ENCODE peak calls at places on chromosomes 11 and 22, in seven cellular contexts. One of them, this sample, is unnamed.

GRCh38 chr11:113021111-113021510 is 59.9 kb downstream of the NCAM1 start:
- DNase-seq in cardiac fibroblast: no peak
- DNase-seq in dermis blood vessel endothelial cell: no peak
- DNase-seq in stimulated activated naive CD4-positive, alpha-beta T cell: no peak
- DNase-seq in KBM-7: no peak
- DNase-seq in activated T-cell treated with anti-CD3 and anti-CD28 coated beads for 1 hour: no peak
- DNase-seq in NCI-H460: no peak
- DNase-seq in this sample: no peak

GRCh38 chr11:128471138-128471661 is 116.2 kb downstream of the ETS1 start:
- DNase-seq in NCI-H460: no peak
- DNase-seq in cardiac fibroblast: no peak
- DNase-seq in stimulated activated naive CD4-positive, alpha-beta T cell: peak
- DNase-seq in KBM-7: no peak
- DNase-seq in activated T-cell treated with anti-CD3 and anti-CD28 coated beads for 1 hour: no peak
- DNase-seq in dermis blood vessel endothelial cell: no peak
- DNase-seq in this sample: no peak

GRCh38 chr11:14270690-14271542 is 88.1 kb downstream of the RRAS2 start:
- DNase-seq in stimulated activated naive CD4-positive, alpha-beta T cell: no peak
- DNase-seq in dermis blood vessel endothelial cell: no peak
- DNase-seq in KBM-7: peak
- DNase-seq in activated T-cell treated with anti-CD3 and anti-CD28 coated beads for 1 hour: no peak
- DNase-seq in NCI-H460: no peak
- DNase-seq in cardiac fibroblast: no peak
- DNase-seq in this sample: no peak

GRCh38 chr11:65873280-65874156 is 918 bp upstream of the EFEMP2 start:
- DNase-seq in cardiac fibroblast: peak
- DNase-seq in stimulated activated naive CD4-positive, alpha-beta T cell: peak
- DNase-seq in NCI-H460: peak
- DNase-seq in dermis blood vessel endothelial cell: peak
- DNase-seq in KBM-7: peak
- DNase-seq in activated T-cell treated with anti-CD3 and anti-CD28 coated beads for 1 hour: peak
- DNase-seq in this sample: peak

GRCh38 chr11:98630736-98631135 is 390.0 kb upstream of the CNTN5 start:
- DNase-seq in stimulated activated naive CD4-positive, alpha-beta T cell: no peak
- DNase-seq in activated T-cell treated with anti-CD3 and anti-CD28 coated beads for 1 hour: no peak
- DNase-seq in NCI-H460: no peak
- DNase-seq in dermis blood vessel endothelial cell: no peak
- DNase-seq in KBM-7: no peak
- DNase-seq in cardiac fibroblast: no peak
- DNase-seq in this sample: no peak

GRCh38 chr11:130737041-130737830 is 179.0 kb downstream of the SNX19 start:
- DNase-seq in NCI-H460: no peak
- DNase-seq in stimulated activated naive CD4-positive, alpha-beta T cell: no peak
- DNase-seq in cardiac fibroblast: peak
- DNase-seq in activated T-cell treated with anti-CD3 and anti-CD28 coated beads for 1 hour: no peak
- DNase-seq in dermis blood vessel endothelial cell: no peak
- DNase-seq in KBM-7: no peak
- DNase-seq in this sample: no peak

GRCh38 chr11:30984442-30984816 is 385.1 kb downstream of the DCDC1 start:
- DNase-seq in stimulated activated naive CD4-positive, alpha-beta T cell: no peak
- DNase-seq in cardiac fibroblast: peak
- DNase-seq in dermis blood vessel endothelial cell: peak
- DNase-seq in NCI-H460: no peak
- DNase-seq in KBM-7: no peak
- DNase-seq in activated T-cell treated with anti-CD3 and anti-CD28 coated beads for 1 hour: no peak
- DNase-seq in this sample: no peak

GRCh38 chr11:10158461-10158860 is 135.6 kb downstream of the SBF2 start:
- DNase-seq in dermis blood vessel endothelial cell: no peak
- DNase-seq in activated T-cell treated with anti-CD3 and anti-CD28 coated beads for 1 hour: no peak
- DNase-seq in stimulated activated naive CD4-positive, alpha-beta T cell: no peak
- DNase-seq in NCI-H460: no peak
- DNase-seq in KBM-7: no peak
- DNase-seq in cardiac fibroblast: no peak
- DNase-seq in this sample: no peak

GRCh38 chr22:21832291-21833290 is 34.9 kb downstream of the MAPK1 start:
- DNase-seq in activated T-cell treated with anti-CD3 and anti-CD28 coated beads for 1 hour: no peak
- DNase-seq in dermis blood vessel endothelial cell: no peak
- DNase-seq in NCI-H460: no peak
- DNase-seq in cardiac fibroblast: peak
- DNase-seq in stimulated activated naive CD4-positive, alpha-beta T cell: no peak
- DNase-seq in KBM-7: no peak
- DNase-seq in this sample: no peak

GRCh38 chr11:31442086-31442485 is 67.3 kb downstream of the IMMP1L start:
- DNase-seq in cardiac fibroblast: no peak
- DNase-seq in activated T-cell treated with anti-CD3 and anti-CD28 coated beads for 1 hour: no peak
- DNase-seq in dermis blood vessel endothelial cell: peak
- DNase-seq in KBM-7: no peak
- DNase-seq in stimulated activated naive CD4-positive, alpha-beta T cell: no peak
- DNase-seq in NCI-H460: no peak
- DNase-seq in this sample: no peak

GRCh38 chr11:10856689-10857603 is 907 bp downstream of the ZBED5 start:
- DNase-seq in cardiac fibroblast: peak
- DNase-seq in activated T-cell treated with anti-CD3 and anti-CD28 coated beads for 1 hour: no peak
- DNase-seq in NCI-H460: no peak
- DNase-seq in KBM-7: no peak
- DNase-seq in stimulated activated naive CD4-positive, alpha-beta T cell: peak
- DNase-seq in dermis blood vessel endothelial cell: peak
- DNase-seq in this sample: no peak

GRCh38 chr22:23781533-23781932 is 5.2 kb upstream of the SMARCB1 start:
- DNase-seq in NCI-H460: peak
- DNase-seq in KBM-7: no peak
- DNase-seq in activated T-cell treated with anti-CD3 and anti-CD28 coated beads for 1 hour: no peak
- DNase-seq in cardiac fibroblast: peak
- DNase-seq in dermis blood vessel endothelial cell: no peak
- DNase-seq in stimulated activated naive CD4-positive, alpha-beta T cell: no peak
- DNase-seq in this sample: no peak

GRCh38 chr11:3127706-3128355 is 37.3 kb downstream of the OSBPL5 start:
- DNase-seq in cardiac fibroblast: no peak
- DNase-seq in stimulated activated naive CD4-positive, alpha-beta T cell: no peak
- DNase-seq in NCI-H460: no peak
- DNase-seq in KBM-7: no peak
- DNase-seq in activated T-cell treated with anti-CD3 and anti-CD28 coated beads for 1 hour: no peak
- DNase-seq in dermis blood vessel endothelial cell: no peak
- DNase-seq in this sample: no peak

GRCh38 chr22:19621372-19622060 is 92.8 kb upstream of the SEPTIN5 start:
- DNase-seq in activated T-cell treated with anti-CD3 and anti-CD28 coated beads for 1 hour: no peak
- DNase-seq in KBM-7: no peak
- DNase-seq in NCI-H460: no peak
- DNase-seq in dermis blood vessel endothelial cell: peak
- DNase-seq in cardiac fibroblast: peak
- DNase-seq in stimulated activated naive CD4-positive, alpha-beta T cell: no peak
- DNase-seq in this sample: no peak

GRCh38 chr11:122202951-122203456 is 87.0 kb upstream of the BLID start:
- DNase-seq in cardiac fibroblast: peak
- DNase-seq in KBM-7: peak
- DNase-seq in activated T-cell treated with anti-CD3 and anti-CD28 coated beads for 1 hour: no peak
- DNase-seq in dermis blood vessel endothelial cell: peak
- DNase-seq in stimulated activated naive CD4-positive, alpha-beta T cell: no peak
- DNase-seq in NCI-H460: peak
- DNase-seq in this sample: peak

GRCh38 chr22:40387758-40388157 is 17.4 kb downstream of the SGSM3 start:
- DNase-seq in dermis blood vessel endothelial cell: no peak
- DNase-seq in cardiac fibroblast: no peak
- DNase-seq in activated T-cell treated with anti-CD3 and anti-CD28 coated beads for 1 hour: no peak
- DNase-seq in KBM-7: no peak
- DNase-seq in NCI-H460: no peak
- DNase-seq in stimulated activated naive CD4-positive, alpha-beta T cell: no peak
- DNase-seq in this sample: no peak

GRCh38 chr11:20047006-20047405 is 113.3 kb downstream of the DBX1 start:
- DNase-seq in NCI-H460: no peak
- DNase-seq in activated T-cell treated with anti-CD3 and anti-CD28 coated beads for 1 hour: no peak
- DNase-seq in KBM-7: no peak
- DNase-seq in cardiac fibroblast: no peak
- DNase-seq in stimulated activated naive CD4-positive, alpha-beta T cell: no peak
- DNase-seq in dermis blood vessel endothelial cell: no peak
- DNase-seq in this sample: no peak

GRCh38 chr22:30733081-30733680 is 38.5 kb downstream of the OSBP2 start:
- DNase-seq in dermis blood vessel endothelial cell: peak
- DNase-seq in NCI-H460: no peak
- DNase-seq in KBM-7: peak
- DNase-seq in activated T-cell treated with anti-CD3 and anti-CD28 coated beads for 1 hour: no peak
- DNase-seq in stimulated activated naive CD4-positive, alpha-beta T cell: no peak
- DNase-seq in cardiac fibroblast: peak
- DNase-seq in this sample: no peak

GRCh38 chr11:112016765-112017356 is 8.3 kb upstream of the DLAT start:
- DNase-seq in cardiac fibroblast: peak
- DNase-seq in stimulated activated naive CD4-positive, alpha-beta T cell: no peak
- DNase-seq in activated T-cell treated with anti-CD3 and anti-CD28 coated beads for 1 hour: no peak
- DNase-seq in dermis blood vessel endothelial cell: peak
- DNase-seq in KBM-7: no peak
- DNase-seq in NCI-H460: no peak
- DNase-seq in this sample: no peak

GRCh38 chr11:61787928-61788491 is 4.4 kb downstream of the TMEM258 start:
- DNase-seq in NCI-H460: peak
- DNase-seq in cardiac fibroblast: peak
- DNase-seq in dermis blood vessel endothelial cell: peak
- DNase-seq in stimulated activated naive CD4-positive, alpha-beta T cell: no peak
- DNase-seq in KBM-7: peak
- DNase-seq in activated T-cell treated with anti-CD3 and anti-CD28 coated beads for 1 hour: no peak
- DNase-seq in this sample: no peak

GRCh38 chr11:86370922-86371614 is 3.6 kb upstream of the CCDC81 start:
- DNase-seq in activated T-cell treated with anti-CD3 and anti-CD28 coated beads for 1 hour: no peak
- DNase-seq in stimulated activated naive CD4-positive, alpha-beta T cell: no peak
- DNase-seq in cardiac fibroblast: peak
- DNase-seq in KBM-7: peak
- DNase-seq in dermis blood vessel endothelial cell: peak
- DNase-seq in NCI-H460: no peak
- DNase-seq in this sample: no peak

GRCh38 chr11:124315052-124315451 is 1.3 kb upstream of the OR8D1 start:
- DNase-seq in activated T-cell treated with anti-CD3 and anti-CD28 coated beads for 1 hour: no peak
- DNase-seq in KBM-7: no peak
- DNase-seq in dermis blood vessel endothelial cell: peak
- DNase-seq in stimulated activated naive CD4-positive, alpha-beta T cell: no peak
- DNase-seq in NCI-H460: no peak
- DNase-seq in cardiac fibroblast: no peak
- DNase-seq in this sample: no peak

GRCh38 chr22:49923445-49923844 is 5.0 kb downstream of the CRELD2 start:
- DNase-seq in dermis blood vessel endothelial cell: no peak
- DNase-seq in activated T-cell treated with anti-CD3 and anti-CD28 coated beads for 1 hour: no peak
- DNase-seq in stimulated activated naive CD4-positive, alpha-beta T cell: no peak
- DNase-seq in NCI-H460: no peak
- DNase-seq in cardiac fibroblast: no peak
- DNase-seq in KBM-7: peak
- DNase-seq in this sample: no peak

GRCh38 chr11:125295922-125296321 is 131.4 kb downstream of the PKNOX2 start:
- DNase-seq in NCI-H460: no peak
- DNase-seq in dermis blood vessel endothelial cell: no peak
- DNase-seq in cardiac fibroblast: peak
- DNase-seq in stimulated activated naive CD4-positive, alpha-beta T cell: no peak
- DNase-seq in activated T-cell treated with anti-CD3 and anti-CD28 coated beads for 1 hour: no peak
- DNase-seq in KBM-7: no peak
- DNase-seq in this sample: no peak

GRCh38 chr11:57237204-57237681 is at the start of gene APLNR:
- DNase-seq in activated T-cell treated with anti-CD3 and anti-CD28 coated beads for 1 hour: no peak
- DNase-seq in NCI-H460: no peak
- DNase-seq in stimulated activated naive CD4-positive, alpha-beta T cell: no peak
- DNase-seq in dermis blood vessel endothelial cell: no peak
- DNase-seq in KBM-7: peak
- DNase-seq in cardiac fibroblast: no peak
- DNase-seq in this sample: no peak

GRCh38 chr11:6321961-6322362 is 1.7 kb upstream of the CAVIN3 start:
- DNase-seq in activated T-cell treated with anti-CD3 and anti-CD28 coated beads for 1 hour: no peak
- DNase-seq in stimulated activated naive CD4-positive, alpha-beta T cell: no peak
- DNase-seq in dermis blood vessel endothelial cell: peak
- DNase-seq in NCI-H460: no peak
- DNase-seq in cardiac fibroblast: peak
- DNase-seq in KBM-7: no peak
- DNase-seq in this sample: no peak

This sample was measured in CD8-positive, alpha-beta T cell.